ENCODE peak calls at places on chromosome 21, in seven cellular contexts. One of them, this sample, is unnamed.

GRCh38 chr21:33399821-33400220 is 3.4 kb upstream of the IFNGR2 start:
- DNase-seq in RKO: no peak
- DNase-seq in T-helper 1 cell: no peak
- DNase-seq in dermis microvascular lymphatic vessel endothelial cell: no peak
- DNase-seq in mammary epithelial cell: no peak
- DNase-seq in ELR: no peak
- DNase-seq in stimulated activated CD8-positive, alpha-beta memory T cell treated with anti-CD3 and anti-CD28 coated beads, Interleukin-12 subunit alpha, Interleukin-12 subunit beta, amount 100 ng/mL, for 1 hour: no peak
- DNase-seq in this sample: no peak

GRCh38 chr21:15604424-15604823 is 125.4 kb upstream of the USP25 start:
- DNase-seq in stimulated activated CD8-positive, alpha-beta memory T cell treated with anti-CD3 and anti-CD28 coated beads, Interleukin-12 subunit alpha, Interleukin-12 subunit beta, amount 100 ng/mL, for 1 hour: no peak
- DNase-seq in T-helper 1 cell: no peak
- DNase-seq in ELR: peak
- DNase-seq in RKO: no peak
- DNase-seq in dermis microvascular lymphatic vessel endothelial cell: peak
- DNase-seq in mammary epithelial cell: peak
- DNase-seq in this sample: peak

GRCh38 chr21:41993744-41994143 is 16.4 kb downstream of the ZBTB21 start:
- DNase-seq in T-helper 1 cell: no peak
- DNase-seq in RKO: no peak
- DNase-seq in mammary epithelial cell: no peak
- DNase-seq in ELR: peak
- DNase-seq in stimulated activated CD8-positive, alpha-beta memory T cell treated with anti-CD3 and anti-CD28 coated beads, Interleukin-12 subunit alpha, Interleukin-12 subunit beta, amount 100 ng/mL, for 1 hour: no peak
- DNase-seq in dermis microvascular lymphatic vessel endothelial cell: peak
- DNase-seq in this sample: peak

GRCh38 chr21:46028547-46029200 is 47.1 kb downstream of the COL6A1 start:
- DNase-seq in RKO: no peak
- DNase-seq in stimulated activated CD8-positive, alpha-beta memory T cell treated with anti-CD3 and anti-CD28 coated beads, Interleukin-12 subunit alpha, Interleukin-12 subunit beta, amount 100 ng/mL, for 1 hour: no peak
- DNase-seq in dermis microvascular lymphatic vessel endothelial cell: no peak
- DNase-seq in T-helper 1 cell: no peak
- DNase-seq in ELR: no peak
- DNase-seq in mammary epithelial cell: no peak
- DNase-seq in this sample: no peak

GRCh38 chr21:45154511-45155508 is 80.4 kb downstream of the ADARB1 start:
- DNase-seq in ELR: peak
- DNase-seq in T-helper 1 cell: no peak
- DNase-seq in dermis microvascular lymphatic vessel endothelial cell: peak
- DNase-seq in RKO: no peak
- DNase-seq in stimulated activated CD8-positive, alpha-beta memory T cell treated with anti-CD3 and anti-CD28 coated beads, Interleukin-12 subunit alpha, Interleukin-12 subunit beta, amount 100 ng/mL, for 1 hour: no peak
- DNase-seq in mammary epithelial cell: peak
- DNase-seq in this sample: no peak

GRCh38 chr21:44521301-44521927 is 18.6 kb downstream of the KRTAP10-1 start:
- DNase-seq in stimulated activated CD8-positive, alpha-beta memory T cell treated with anti-CD3 and anti-CD28 coated beads, Interleukin-12 subunit alpha, Interleukin-12 subunit beta, amount 100 ng/mL, for 1 hour: no peak
- DNase-seq in dermis microvascular lymphatic vessel endothelial cell: no peak
- DNase-seq in ELR: no peak
- DNase-seq in mammary epithelial cell: no peak
- DNase-seq in T-helper 1 cell: no peak
- DNase-seq in RKO: no peak
- DNase-seq in this sample: no peak

GRCh38 chr21:26715878-26716506 is 129.2 kb downstream of the ADAMTS1 start:
- DNase-seq in stimulated activated CD8-positive, alpha-beta memory T cell treated with anti-CD3 and anti-CD28 coated beads, Interleukin-12 subunit alpha, Interleukin-12 subunit beta, amount 100 ng/mL, for 1 hour: no peak
- DNase-seq in T-helper 1 cell: peak
- DNase-seq in dermis microvascular lymphatic vessel endothelial cell: peak
- DNase-seq in mammary epithelial cell: peak
- DNase-seq in RKO: peak
- DNase-seq in ELR: peak
- DNase-seq in this sample: peak

GRCh38 chr21:36059823-36060158 is 535 bp downstream of the SETD4 start:
- DNase-seq in ELR: peak
- DNase-seq in mammary epithelial cell: no peak
- DNase-seq in stimulated activated CD8-positive, alpha-beta memory T cell treated with anti-CD3 and anti-CD28 coated beads, Interleukin-12 subunit alpha, Interleukin-12 subunit beta, amount 100 ng/mL, for 1 hour: no peak
- DNase-seq in RKO: peak
- DNase-seq in T-helper 1 cell: no peak
- DNase-seq in dermis microvascular lymphatic vessel endothelial cell: no peak
- DNase-seq in this sample: no peak

GRCh38 chr21:44299458-44300261 is at the start of gene PFKL:
- DNase-seq in T-helper 1 cell: peak
- DNase-seq in stimulated activated CD8-positive, alpha-beta memory T cell treated with anti-CD3 and anti-CD28 coated beads, Interleukin-12 subunit alpha, Interleukin-12 subunit beta, amount 100 ng/mL, for 1 hour: no peak
- DNase-seq in RKO: peak
- DNase-seq in dermis microvascular lymphatic vessel endothelial cell: peak
- DNase-seq in mammary epithelial cell: peak
- DNase-seq in ELR: peak
- DNase-seq in this sample: peak

GRCh38 chr21:44405091-44405947 is 50.0 kb upstream of the LRRC3 start:
- DNase-seq in stimulated activated CD8-positive, alpha-beta memory T cell treated with anti-CD3 and anti-CD28 coated beads, Interleukin-12 subunit alpha, Interleukin-12 subunit beta, amount 100 ng/mL, for 1 hour: no peak
- DNase-seq in RKO: no peak
- DNase-seq in T-helper 1 cell: no peak
- DNase-seq in dermis microvascular lymphatic vessel endothelial cell: no peak
- DNase-seq in ELR: no peak
- DNase-seq in mammary epithelial cell: no peak
- DNase-seq in this sample: no peak

GRCh38 chr21:28104346-28104745 is 888.3 kb downstream of the LTN1 start:
- DNase-seq in ELR: no peak
- DNase-seq in stimulated activated CD8-positive, alpha-beta memory T cell treated with anti-CD3 and anti-CD28 coated beads, Interleukin-12 subunit alpha, Interleukin-12 subunit beta, amount 100 ng/mL, for 1 hour: no peak
- DNase-seq in dermis microvascular lymphatic vessel endothelial cell: no peak
- DNase-seq in T-helper 1 cell: no peak
- DNase-seq in mammary epithelial cell: no peak
- DNase-seq in RKO: no peak
- DNase-seq in this sample: no peak

GRCh38 chr21:33300701-33301631 is 23.8 kb upstream of the IFNAR1 start:
- DNase-seq in T-helper 1 cell: no peak
- DNase-seq in dermis microvascular lymphatic vessel endothelial cell: peak
- DNase-seq in mammary epithelial cell: no peak
- DNase-seq in stimulated activated CD8-positive, alpha-beta memory T cell treated with anti-CD3 and anti-CD28 coated beads, Interleukin-12 subunit alpha, Interleukin-12 subunit beta, amount 100 ng/mL, for 1 hour: no peak
- DNase-seq in RKO: no peak
- DNase-seq in ELR: no peak
- DNase-seq in this sample: peak

GRCh38 chr21:33254766-33255165 is 11.4 kb upstream of the IL10RB start:
- DNase-seq in mammary epithelial cell: no peak
- DNase-seq in ELR: no peak
- DNase-seq in T-helper 1 cell: no peak
- DNase-seq in stimulated activated CD8-positive, alpha-beta memory T cell treated with anti-CD3 and anti-CD28 coated beads, Interleukin-12 subunit alpha, Interleukin-12 subunit beta, amount 100 ng/mL, for 1 hour: no peak
- DNase-seq in RKO: no peak
- DNase-seq in dermis microvascular lymphatic vessel endothelial cell: no peak
- DNase-seq in this sample: no peak

This sample was measured in endothelial cell of umbilical vein.